ENCODE peak calls at places on chromosomes 16 and 17, in six cellular contexts. S, M, Z, L, J and X are unnamed samples.

GRCh38 chr16:57637424-57637823 is 9.0 kb downstream of the ADGRG1 start:
- DNase-seq in S (peak; percentile 28), M (no peak), Z (no peak), L (no peak), J (no peak), X (no peak)

GRCh38 chr17:69919789-69920188 is 155.2 kb upstream of the KCNJ16 start:
- DNase-seq in S (no peak), M (no peak), Z (no peak), L (no peak), J (no peak), X (no peak)

GRCh38 chr16:85461814-85462404 is 151.2 kb upstream of the GSE1 start:
- DNase-seq in S (no peak), M (peak; percentile 46), Z (peak; percentile 75), L (peak; percentile 49), J (no peak), X (no peak)

GRCh38 chr16:48053346-48053745 is 102.4 kb downstream of the ABCC12 start:
- DNase-seq in S (no peak), M (peak; percentile 33), Z (peak; percentile 52), L (peak; percentile 61), J (peak; percentile 22), X (no peak)

GRCh38 chr17:42282478-42283080 is 5.7 kb upstream of the STAT5A start:
- DNase-seq in S (no peak), M (no peak), Z (no peak), L (no peak), J (no peak), X (no peak)

GRCh38 chr16:48126801-48127644 is 28.8 kb downstream of the ABCC12 start:
- DNase-seq in S (no peak), M (peak; percentile 98), Z (peak; percentile 79), L (peak; percentile 99), J (peak; percentile 64), X (no peak)

GRCh38 chr17:17758443-17758842 is 77.2 kb downstream of the RAI1 start:
- DNase-seq in S (no peak), M (no peak), Z (no peak), L (no peak), J (no peak), X (no peak)

GRCh38 chr17:74361613-74362391 is at the start of gene BTBD17:
- DNase-seq in S (peak; percentile 81), M (no peak), Z (peak; percentile 67), L (peak; percentile 21), J (no peak), X (no peak)

GRCh38 chr16:54285414-54286066 is 1.0 kb downstream of the IRX3 start:
- DNase-seq in S (peak; percentile 25), M (peak; percentile 39), Z (no peak), L (peak; percentile 32), J (peak; percentile 49), X (no peak)

GRCh38 chr17:4740584-4740983 is 856 bp upstream of the CXCL16 start:
- DNase-seq in S (no peak), M (no peak), Z (no peak), L (no peak), J (no peak), X (no peak)

GRCh38 chr17:31321481-31321880 is at the start of gene EVI2A:
- DNase-seq in S (no peak), M (peak; percentile 92), Z (peak; percentile 57), L (peak; percentile 72), J (no peak), X (no peak)

DNA sequence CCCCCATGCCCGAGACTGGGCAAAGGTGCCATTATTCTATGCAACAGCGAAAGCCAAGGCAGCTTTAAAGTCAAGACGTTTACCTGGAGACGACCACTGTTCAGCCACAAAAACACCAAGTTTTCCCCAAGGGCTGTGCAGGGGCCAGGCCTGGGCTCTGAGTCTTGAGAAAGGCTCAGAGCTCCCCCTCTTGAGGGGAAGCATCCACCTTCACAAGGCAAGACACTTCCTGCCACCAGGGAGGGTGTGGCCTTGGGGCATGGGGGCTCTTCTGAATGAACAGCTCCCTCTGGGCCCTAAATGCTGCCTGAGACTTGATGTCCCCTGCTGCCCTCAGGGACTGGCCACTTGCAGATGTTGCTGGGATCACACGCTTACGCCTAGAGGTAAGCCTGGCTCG is 26.5 kb downstream of the PDIA2 start:
- DNase-seq in S (no peak), M (no peak), Z (no peak), L (no peak), J (no peak), X (no peak)
- TF ChIP-seq CTCF in S (no peak), M (no peak), Z (no peak), L (no peak), J (no peak), X (no peak)

DNA sequence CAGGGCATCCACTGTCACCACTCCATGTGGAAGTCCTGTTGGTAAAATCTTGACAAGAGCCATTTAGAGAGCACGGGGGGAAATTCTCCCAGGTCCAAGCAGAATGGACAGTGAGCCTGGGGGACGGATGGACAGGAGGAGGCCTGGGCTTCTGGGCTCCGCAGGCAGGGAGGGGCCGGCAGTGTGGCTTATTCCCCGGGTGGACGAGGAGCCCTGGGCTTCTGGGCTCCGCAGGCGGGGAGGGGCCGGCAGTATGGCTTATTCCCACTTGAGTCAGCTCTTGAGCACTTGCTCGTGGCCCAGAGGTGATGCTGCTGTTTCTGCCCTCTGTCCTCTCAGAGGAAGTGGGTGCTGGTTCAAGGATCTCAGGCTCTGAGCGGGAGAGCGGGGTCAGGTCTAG is 22.2 kb upstream of the RPL13 start:
- DNase-seq in S (no peak), M (no peak), Z (no peak), L (no peak), J (no peak), X (no peak)
- TF ChIP-seq CTCF in S (no peak), M (no peak), Z (no peak), L (no peak), J (no peak), X (no peak)

GRCh38 chr16:27080870-27081269 is 14.1 kb downstream of the C16orf82 start:
- DNase-seq in S (no peak), M (peak; percentile 15), Z (no peak), L (peak; percentile 2), J (peak; percentile 20), X (no peak)
- TF ChIP-seq CTCF in S (peak; percentile 50), M (peak; percentile 45), Z (no peak), L (peak; percentile 46), J (no peak), X (no peak)

GRCh38 chr16:4415538-4416199 is 727 bp downstream of the CORO7 start:
- DNase-seq in S (peak; percentile 57), M (no peak), Z (peak; percentile 81), L (peak; percentile 34), J (no peak), X (peak; percentile 60)
- TF ChIP-seq CTCF in S (peak; percentile 14), M (no peak), Z (no peak), L (no peak), J (no peak), X (no peak)

GRCh38 chr17:77894126-77894956 is 64.2 kb upstream of the TNRC6C start:
- DNase-seq in S (no peak), M (no peak), Z (no peak), L (no peak), J (no peak), X (no peak)

GRCh38 chr17:77893144-77894044 is 65.1 kb upstream of the TNRC6C start:
- DNase-seq in S (no peak), M (no peak), Z (no peak), L (no peak), J (no peak), X (no peak)

GRCh38 chr17:77891602-77892001 is 66.9 kb upstream of the TNRC6C start:
- DNase-seq in S (no peak), M (no peak), Z (peak; percentile 19), L (no peak), J (no peak), X (no peak)

GRCh38 chr17:77892031-77892430 is 66.5 kb upstream of the TNRC6C start:
- DNase-seq in S (no peak), M (no peak), Z (no peak), L (no peak), J (no peak), X (no peak)

GRCh38 chr17:77892469-77893143 is 65.9 kb upstream of the TNRC6C start:
- DNase-seq in S (peak; percentile 72), M (no peak), Z (peak; percentile 36), L (no peak), J (no peak), X (no peak)
- TF ChIP-seq CTCF in S (peak; percentile 67), M (peak; percentile 22), Z (no peak), L (peak; percentile 23), J (no peak), X (no peak)

GRCh38 chr17:40074175-40074512 is 11.4 kb downstream of the THRA start:
- DNase-seq in S (no peak), M (no peak), Z (no peak), L (no peak), J (no peak), X (no peak)

GRCh38 chr17:40075216-40076100 is 12.7 kb downstream of the THRA start:
- DNase-seq in S (peak; percentile 73), M (peak; percentile 65), Z (peak; percentile 88), L (peak; percentile 73), J (no peak), X (peak; percentile 52)

GRCh38 chr17:40076101-40076498 is 13.3 kb downstream of the THRA start:
- DNase-seq in S (no peak), M (no peak), Z (no peak), L (no peak), J (no peak), X (no peak)

GRCh38 chr17:40074871-40075215 is 12.1 kb downstream of the THRA start:
- DNase-seq in S (no peak), M (peak; percentile 60), Z (no peak), L (no peak), J (no peak), X (no peak)

GRCh38 chr17:40076595-40076994 is 13.8 kb downstream of the THRA start:
- DNase-seq in S (no peak), M (no peak), Z (no peak), L (no peak), J (no peak), X (no peak)
- TF ChIP-seq CTCF in S (no peak), M (no peak), Z (no peak), L (no peak), J (no peak), X (no peak)

DNA sequence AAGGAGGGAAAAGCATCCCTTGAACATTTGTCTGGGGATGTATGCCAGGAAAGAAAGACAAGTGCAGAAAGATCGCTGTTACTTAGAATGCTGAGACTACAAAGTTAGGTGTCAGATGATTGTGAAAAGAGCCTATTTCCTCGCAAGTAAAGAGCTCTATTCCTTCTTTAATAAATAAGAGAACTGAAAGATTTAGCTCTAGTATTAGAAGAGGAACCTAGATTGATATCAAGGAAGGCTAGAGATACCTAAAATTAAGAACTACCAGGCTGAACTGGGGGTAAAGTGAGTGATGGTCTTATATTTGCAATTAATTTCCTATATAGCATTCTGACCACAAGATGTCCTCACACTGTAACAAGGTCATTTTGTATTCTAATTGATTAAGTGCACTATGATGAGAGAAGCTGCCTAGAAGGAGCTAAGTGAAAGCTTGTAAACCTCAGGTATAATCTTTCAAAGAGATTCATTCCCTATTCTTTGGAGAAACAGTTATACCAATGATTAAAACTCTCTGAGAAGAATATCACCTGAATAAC is 62.3 kb downstream of the SSH2 start:
- DNase-seq in S (no peak), M (peak; percentile 18), Z (no peak), L (no peak), J (no peak), X (no peak)
- TF ChIP-seq CTCF in S (no peak), M (peak; percentile 17), Z (peak; percentile 19), L (peak; percentile 10), J (peak; percentile 29), X (no peak)